ENCODE peak calls at places on chromosomes 6 and 20, in four cellular contexts. E is transverse colon, L is upper lobe of right lung, M is psoas muscle. R is an unnamed sample.

GRCh38 chr20:5658897-5659296 is 91.3 kb upstream of the SHLD1 start:
- DNase-seq in E (peak; percentile 44), L (no peak), M (peak; percentile 67), R (peak; percentile 90)

GRCh38 chr6:46626228-46626909 is 26.2 kb downstream of the CYP39A1 start:
- DNase-seq in E (no peak), L (no peak), M (no peak), R (no peak)

GRCh38 chr6:79330723-79331122 is 96.2 kb upstream of the HMGN3 start:
- DNase-seq in E (no peak), L (no peak), M (no peak), R (no peak)

GRCh38 chr6:22399693-22400092 is 102.9 kb upstream of the PRL start:
- DNase-seq in E (no peak), L (no peak), M (no peak), R (no peak)

GRCh38 chr20:40584128-40584819 is 104.8 kb downstream of the MAFB start:
- DNase-seq in E (no peak), L (no peak), M (peak; percentile 43), R (no peak)

GRCh38 chr6:168133707-168134398 is 54.8 kb upstream of the FRMD1 start:
- DNase-seq in E (no peak), L (no peak), M (no peak), R (peak; percentile 54)

GRCh38 chr20:63037669-63038268 is 31.0 kb upstream of the BHLHE23 start:
- DNase-seq in E (no peak), L (no peak), M (no peak), R (peak; percentile 29)

GRCh38 chr6:1798965-1799325 is 189.2 kb downstream of the FOXC1 start:
- DNase-seq in E (no peak), L (no peak), M (no peak), R (no peak)

GRCh38 chr6:10271982-10272381 is 142.9 kb downstream of the TFAP2A start:
- DNase-seq in E (no peak), L (no peak), M (no peak), R (no peak)

GRCh38 chr20:8489094-8489883 is 357.2 kb downstream of the PLCB1 start:
- DNase-seq in E (no peak), L (no peak), M (no peak), R (no peak)

GRCh38 chr6:7148100-7148822 is 40.5 kb downstream of the RREB1 start:
- DNase-seq in E (no peak), L (no peak), M (no peak), R (no peak)

GRCh38 chr20:58271596-58272460 is 37.7 kb upstream of the RAB22A start:
- DNase-seq in E (no peak), L (no peak), M (no peak), R (no peak)

GRCh38 chr6:149362289-149362688 is 37.8 kb upstream of the SUMO4 start:
- DNase-seq in E (no peak), L (no peak), M (no peak), R (no peak)

GRCh38 chr6:136859430-136859829 is 37.0 kb downstream of the PEX7 start:
- DNase-seq in E (no peak), L (no peak), M (no peak), R (no peak)

GRCh38 chr20:14830466-14830865 is 493.1 kb upstream of the FLRT3 start:
- DNase-seq in E (no peak), L (no peak), M (no peak), R (no peak)

GRCh38 chr6:79307321-79308036 is 73.0 kb upstream of the HMGN3 start:
- DNase-seq in E (no peak), L (no peak), M (no peak), R (no peak)

GRCh38 chr6:160634706-160635105 is 29.4 kb downstream of the LPA start:
- DNase-seq in E (no peak), L (peak; percentile 67), M (no peak), R (no peak)

GRCh38 chr20:62374431-62375152 is 7.5 kb upstream of the LAMA5 start:
- DNase-seq in E (no peak), L (no peak), M (no peak), R (no peak)

GRCh38 chr6:21396313-21396712 is 197.2 kb upstream of the SOX4 start:
- DNase-seq in E (no peak), L (no peak), M (no peak), R (no peak)

GRCh38 chr6:446418-447366 is 55.1 kb downstream of the IRF4 start:
- DNase-seq in E (peak; percentile 35), L (no peak), M (no peak), R (peak; percentile 49)

GRCh38 chr20:50116368-50116999 is 3.5 kb upstream of the UBE2V1 start:
- DNase-seq in E (no peak), L (no peak), M (no peak), R (no peak)

GRCh38 chr6:104321301-104321700 is 538.4 kb downstream of the HACE1 start:
- DNase-seq in E (no peak), L (no peak), M (no peak), R (no peak)

GRCh38 chr20:37523012-37523391 is 2.0 kb downstream of the NNAT start:
- DNase-seq in E (no peak), L (no peak), M (no peak), R (peak; percentile 66)

GRCh38 chr6:113594726-113595125 is 262.4 kb upstream of the MARCKS start:
- DNase-seq in E (no peak), L (no peak), M (no peak), R (no peak)

GRCh38 chr20:23336476-23336875 is 14.1 kb upstream of the NXT1 start:
- DNase-seq in E (no peak), L (no peak), M (no peak), R (no peak)

GRCh38 chr6:132715204-132715603 is 1.3 kb upstream of the VNN1 start:
- DNase-seq in E (peak; percentile 13), L (no peak), M (no peak), R (no peak)

GRCh38 chr20:52175840-52176239 is 15.7 kb downstream of the ZFP64 start:
- DNase-seq in E (no peak), L (no peak), M (no peak), R (no peak)
- H3K36me3 ChIP-seq in E (no peaks in the 10 kb centered on the region), L (peaks cover 5% of the 10 kb centered on the region), M (no peaks in the 10 kb centered on the region), R (no peaks in the 10 kb centered on the region)

GRCh38 chr20:64079273-64080012 is at the start of gene RGS19:
- DNase-seq in E (peak; percentile 76), L (peak; percentile 92), M (peak; percentile 81), R (peak; percentile 85)
- TF ChIP-seq CTCF in E (no peak), L (no peak), M (no peak), R (no peak)

GRCh38 chr6:106537662-106538061 is 91.6 kb downstream of the RTN4IP1 start:
- DNase-seq in E (no peak), L (no peak), M (no peak), R (no peak)
- H3K36me3 ChIP-seq in E (no peaks in the 10 kb centered on the region), L (peaks cover 10% of the 10 kb centered on the region), M (no peaks in the 10 kb centered on the region), R (no peaks in the 10 kb centered on the region)

GRCh38 chr20:36506253-36506652 is 35.1 kb upstream of the MYL9 start:
- DNase-seq in E (no peak), L (no peak), M (no peak), R (no peak)
- TF ChIP-seq CTCF in E (no peak), L (no peak), M (no peak), R (no peak)

GRCh38 chr20:31780839-31781238 is 38.3 kb upstream of the MYLK2 start:
- DNase-seq in E (no peak), L (no peak), M (no peak), R (no peak)
- H3K36me3 ChIP-seq in E (no peaks in the 10 kb centered on the region), L (no peaks in the 10 kb centered on the region), M (no peaks in the 10 kb centered on the region), R (no peaks in the 10 kb centered on the region)

GRCh38 chr6:43475506-43475905 is 1.9 kb upstream of the TJAP1 start:
- DNase-seq in E (no peak), L (no peak), M (no peak), R (no peak)

GRCh38 chr6:43471399-43471798 is 6.0 kb upstream of the TJAP1 start:
- DNase-seq in E (no peak), L (no peak), M (no peak), R (no peak)

GRCh38 chr6:43468748-43469681 is 8.4 kb upstream of the TJAP1 start:
- DNase-seq in E (no peak), L (no peak), M (no peak), R (no peak)

GRCh38 chr6:43469947-43470346 is 7.4 kb upstream of the TJAP1 start:
- DNase-seq in E (no peak), L (no peak), M (no peak), R (no peak)

GRCh38 chr6:43472515-43472914 is 4.9 kb upstream of the TJAP1 start:
- DNase-seq in E (no peak), L (no peak), M (no peak), R (no peak)
- TF ChIP-seq CTCF in E (no peak), L (no peak), M (no peak), R (no peak)

GRCh38 chr20:56381501-56381900 is 10.5 kb downstream of the AURKA start:
- DNase-seq in E (no peak), L (no peak), M (no peak), R (no peak)

GRCh38 chr20:56382696-56383095 is 9.3 kb downstream of the AURKA start:
- DNase-seq in E (no peak), L (no peak), M (no peak), R (no peak)

GRCh38 chr20:56385130-56385529 is 6.9 kb downstream of the AURKA start:
- DNase-seq in E (no peak), L (no peak), M (no peak), R (no peak)

GRCh38 chr20:56386219-56386618 is 5.8 kb downstream of the AURKA start:
- DNase-seq in E (no peak), L (no peak), M (no peak), R (no peak)

DNA sequence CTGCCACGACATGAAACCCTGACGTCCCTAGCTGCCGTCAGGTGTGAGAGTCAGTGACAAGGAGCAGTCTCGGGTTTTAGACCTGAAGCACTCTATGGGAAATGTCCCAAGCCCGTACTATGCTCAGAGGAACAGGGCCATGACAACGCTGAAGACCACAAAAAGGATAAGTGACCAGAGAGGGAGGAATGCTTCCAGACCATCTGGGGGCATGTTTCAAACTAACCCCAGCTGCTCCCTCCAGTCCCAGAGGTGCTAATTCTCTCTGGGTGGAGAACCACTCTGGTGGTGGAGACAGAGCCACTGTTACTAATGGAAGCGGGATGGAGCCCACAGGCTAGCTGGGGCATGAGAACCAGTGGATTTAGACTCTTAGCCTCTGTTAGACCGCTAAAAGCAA is 8.7 kb downstream of the AURKA start:
- DNase-seq in E (no peak), L (no peak), M (no peak), R (no peak)
- H3K36me3 ChIP-seq in E (peaks cover 6% of the 10 kb centered on the region), L (no peaks in the 10 kb centered on the region), M (no peaks in the 10 kb centered on the region), R (no peaks in the 10 kb centered on the region)

DNA sequence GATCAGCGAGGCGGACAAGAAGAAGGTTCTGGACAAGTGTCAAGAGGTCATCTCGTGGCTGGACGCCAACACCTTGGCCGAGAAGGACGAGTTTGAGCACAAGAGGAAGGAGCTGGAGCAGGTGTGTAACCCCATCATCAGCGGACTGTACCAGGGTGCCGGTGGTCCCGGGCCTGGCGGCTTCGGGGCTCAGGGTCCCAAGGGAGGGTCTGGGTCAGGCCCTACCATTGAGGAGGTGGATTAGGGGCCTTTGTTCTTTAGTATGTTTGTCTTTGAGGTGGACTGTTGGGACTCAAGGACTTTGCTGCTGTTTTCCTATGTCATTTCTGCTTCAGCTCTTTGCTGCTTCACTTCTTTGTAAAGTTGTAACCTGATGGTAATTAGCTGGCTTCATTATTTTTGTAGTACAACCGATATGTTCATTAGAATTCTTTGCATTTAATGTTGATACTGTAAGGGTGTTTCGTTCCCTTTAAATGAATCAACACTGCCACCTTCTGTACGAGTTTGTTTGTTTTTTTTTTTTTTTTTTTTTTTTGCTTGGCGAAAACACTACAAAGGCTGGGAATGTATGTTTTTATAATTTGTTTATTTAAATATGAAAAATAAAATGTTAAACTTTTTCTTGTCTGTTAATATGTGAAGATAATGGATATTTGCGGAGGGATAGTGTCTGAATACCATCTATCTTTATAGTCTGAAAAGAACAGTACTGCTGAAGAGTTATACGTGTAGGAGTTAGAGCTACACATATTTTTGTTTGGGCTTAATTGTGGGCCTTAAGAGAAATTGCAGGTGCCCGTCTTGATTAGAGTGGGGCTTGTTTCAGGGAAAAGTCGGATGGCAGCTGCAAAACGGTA is 2.3 kb downstream of the HSPA1B start:
- DNase-seq in E (no peak), L (no peak), M (no peak), R (no peak)
- TF ChIP-seq CTCF in E (peak; percentile 47), L (peak; percentile 52), M (peak; percentile 52), R (no peak)

R was measured in sigmoid colon.